ENCODE peak calls at places on chromosome 22, in four cellular contexts. One of them, this sample, is unnamed.

GRCh38 chr22:41239443-41240128 is 1.1 kb downstream of the CHADL start:
- DNase-seq in occipital lobe: no peak
- DNase-seq in amygdala: peak
- DNase-seq in GM12865: no peak
- DNase-seq in this sample: no peak

GRCh38 chr22:45084400-45084920 is 74.7 kb upstream of the PHF21B start:
- DNase-seq in occipital lobe: no peak
- DNase-seq in GM12865: no peak
- DNase-seq in amygdala: no peak
- DNase-seq in this sample: no peak

GRCh38 chr22:22684605-22685561 is 40.5 kb downstream of the GGTLC2 start:
- DNase-seq in GM12865: peak
- DNase-seq in amygdala: no peak
- DNase-seq in occipital lobe: peak
- DNase-seq in this sample: peak

GRCh38 chr22:50107529-50107928 is 17.7 kb downstream of the MOV10L1 start:
- DNase-seq in amygdala: no peak
- DNase-seq in occipital lobe: no peak
- DNase-seq in GM12865: no peak
- DNase-seq in this sample: no peak

GRCh38 chr22:37425800-37426531 is 1.3 kb downstream of the ELFN2 start:
- DNase-seq in occipital lobe: no peak
- DNase-seq in GM12865: no peak
- DNase-seq in amygdala: no peak
- DNase-seq in this sample: peak

GRCh38 chr22:49182416-49182815 is 645.3 kb downstream of the BRD1 start:
- DNase-seq in amygdala: no peak
- DNase-seq in occipital lobe: no peak
- DNase-seq in GM12865: no peak
- DNase-seq in this sample: no peak

GRCh38 chr22:17103351-17103750 is 17.8 kb downstream of the TMEM121B start:
- DNase-seq in amygdala: no peak
- DNase-seq in GM12865: no peak
- DNase-seq in occipital lobe: no peak
- DNase-seq in this sample: no peak

GRCh38 chr22:17754233-17754925 is 19.9 kb downstream of the BID start:
- DNase-seq in GM12865: peak
- DNase-seq in amygdala: no peak
- DNase-seq in occipital lobe: no peak
- DNase-seq in this sample: peak

GRCh38 chr22:46576556-46577351 is 39.3 kb upstream of the CELSR1 start:
- DNase-seq in occipital lobe: peak
- DNase-seq in GM12865: peak
- DNase-seq in amygdala: no peak
- DNase-seq in this sample: peak

GRCh38 chr22:47245286-47245685 is 482.8 kb downstream of the TBC1D22A start:
- DNase-seq in GM12865: no peak
- DNase-seq in occipital lobe: no peak
- DNase-seq in amygdala: no peak
- DNase-seq in this sample: no peak

GRCh38 chr22:44714703-44715350 is 12.8 kb downstream of the PRR5 start:
- DNase-seq in amygdala: no peak
- DNase-seq in occipital lobe: no peak
- DNase-seq in GM12865: no peak
- DNase-seq in this sample: no peak

GRCh38 chr22:26892401-26893033 is 235.1 kb downstream of the MIAT start:
- DNase-seq in occipital lobe: no peak
- DNase-seq in amygdala: no peak
- DNase-seq in GM12865: no peak
- DNase-seq in this sample: peak

GRCh38 chr22:47776329-47776728 is 1013.9 kb downstream of the TBC1D22A start:
- DNase-seq in GM12865: no peak
- DNase-seq in amygdala: no peak
- DNase-seq in occipital lobe: no peak
- DNase-seq in this sample: no peak

GRCh38 chr22:23657712-23658111 is 25.6 kb upstream of the DRICH1 start:
- DNase-seq in occipital lobe: no peak
- DNase-seq in GM12865: no peak
- DNase-seq in amygdala: no peak
- DNase-seq in this sample: no peak

GRCh38 chr22:29167032-29167911 is 38.4 kb upstream of the EMID1 start:
- DNase-seq in occipital lobe: no peak
- DNase-seq in GM12865: peak
- DNase-seq in amygdala: no peak
- DNase-seq in this sample: no peak

GRCh38 chr22:36075230-36075629 is 46.6 kb upstream of the RBFOX2 start:
- DNase-seq in amygdala: no peak
- DNase-seq in GM12865: no peak
- DNase-seq in occipital lobe: no peak
- DNase-seq in this sample: no peak

GRCh38 chr22:33496112-33496511 is 424.2 kb downstream of the LARGE1 start:
- DNase-seq in GM12865: no peak
- DNase-seq in amygdala: no peak
- DNase-seq in occipital lobe: no peak
- DNase-seq in this sample: no peak

GRCh38 chr22:35733036-35733435 is 15.4 kb downstream of the APOL5 start:
- DNase-seq in occipital lobe: no peak
- DNase-seq in amygdala: no peak
- DNase-seq in GM12865: no peak
- DNase-seq in this sample: no peak

GRCh38 chr22:31816750-31817149 is 62.9 kb downstream of the DEPDC5 start:
- DNase-seq in occipital lobe: no peak
- DNase-seq in amygdala: no peak
- DNase-seq in GM12865: no peak
- DNase-seq in this sample: no peak

GRCh38 chr22:41254230-41254629 is 13.5 kb upstream of the CHADL start:
- DNase-seq in GM12865: no peak
- DNase-seq in amygdala: no peak
- DNase-seq in occipital lobe: no peak
- DNase-seq in this sample: no peak

GRCh38 chr22:27800250-27801131 is 1.1 kb downstream of the MN1 start:
- DNase-seq in amygdala: no peak
- DNase-seq in GM12865: no peak
- DNase-seq in occipital lobe: no peak
- DNase-seq in this sample: no peak

GRCh38 chr22:46547179-46547882 is 9.9 kb upstream of the CELSR1 start:
- DNase-seq in amygdala: no peak
- DNase-seq in GM12865: no peak
- DNase-seq in occipital lobe: no peak
- DNase-seq in this sample: no peak

GRCh38 chr22:40443675-40444482 is 73.5 kb downstream of the SGSM3 start:
- DNase-seq in amygdala: no peak
- DNase-seq in occipital lobe: no peak
- DNase-seq in GM12865: no peak
- DNase-seq in this sample: no peak

GRCh38 chr22:45007946-45008852 is 1.6 kb downstream of the PHF21B start:
- DNase-seq in GM12865: no peak
- DNase-seq in occipital lobe: no peak
- DNase-seq in amygdala: no peak
- DNase-seq in this sample: no peak

GRCh38 chr22:18985761-18986160 is 49.7 kb upstream of the PRODH start:
- DNase-seq in GM12865: no peak
- DNase-seq in occipital lobe: no peak
- DNase-seq in amygdala: no peak
- DNase-seq in this sample: no peak

GRCh38 chr22:41481131-41481830 is 12.4 kb downstream of the ACO2 start:
- DNase-seq in occipital lobe: no peak
- DNase-seq in amygdala: no peak
- DNase-seq in GM12865: no peak
- DNase-seq in this sample: no peak

GRCh38 chr22:19761022-19761499 is 483 bp downstream of the TBX1 start:
- DNase-seq in occipital lobe: no peak
- DNase-seq in amygdala: no peak
- DNase-seq in GM12865: no peak
- DNase-seq in this sample: no peak

GRCh38 chr22:21587803-21588611 is 20.5 kb downstream of the UBE2L3 start:
- DNase-seq in occipital lobe: peak
- DNase-seq in amygdala: peak
- DNase-seq in GM12865: peak
- DNase-seq in this sample: no peak

GRCh38 chr22:29689201-29689871 is 30.5 kb upstream of the CABP7 start:
- DNase-seq in GM12865: no peak
- DNase-seq in amygdala: no peak
- DNase-seq in occipital lobe: no peak
- DNase-seq in this sample: peak

GRCh38 chr22:22721681-22722309 is 77.4 kb downstream of the GGTLC2 start:
- DNase-seq in occipital lobe: peak
- DNase-seq in amygdala: no peak
- DNase-seq in GM12865: peak
- DNase-seq in this sample: no peak

GRCh38 chr22:25366876-25367466 is 147.5 kb downstream of the CRYBB2 start:
- DNase-seq in amygdala: no peak
- DNase-seq in occipital lobe: no peak
- DNase-seq in GM12865: no peak
- DNase-seq in this sample: no peak

GRCh38 chr22:49011379-49011768 is 816.3 kb downstream of the BRD1 start:
- DNase-seq in occipital lobe: no peak
- DNase-seq in amygdala: no peak
- DNase-seq in GM12865: no peak
- DNase-seq in this sample: no peak

GRCh38 chr22:46084943-46085830 is 65.1 kb upstream of the PPARA start:
- DNase-seq in occipital lobe: peak
- DNase-seq in amygdala: peak
- DNase-seq in GM12865: no peak
- DNase-seq in this sample: no peak

GRCh38 chr22:25078591-25078990 is 121.1 kb upstream of the CRYBB3 start:
- DNase-seq in GM12865: no peak
- DNase-seq in occipital lobe: no peak
- DNase-seq in amygdala: no peak
- DNase-seq in this sample: no peak

GRCh38 chr22:39502109-39502788 is at the start of gene MIEF1:
- DNase-seq in GM12865: peak
- DNase-seq in occipital lobe: peak
- DNase-seq in amygdala: peak
- DNase-seq in this sample: peak

GRCh38 chr22:36055376-36056310 is 27.0 kb upstream of the RBFOX2 start:
- DNase-seq in amygdala: no peak
- DNase-seq in GM12865: no peak
- DNase-seq in occipital lobe: no peak
- DNase-seq in this sample: no peak

This sample was measured in NCI-H345.